ENCODE peak calls at places on chromosomes 16 and 17, in nine cellular contexts. One of them, this sample, is unnamed.

GRCh38 chr16:81645303-81645702 is 133.8 kb upstream of the PLCG2 start:
- DNase-seq in AG04450: peak; percentile 42
- DNase-seq in HS-5: no peak
- DNase-seq in activated naive CD8-positive, alpha-beta T cell treated with anti-CD3 and anti-CD28 coated beads, Interleukin-2, amount 10 ng/mL, durations not matched to agents 7 days and 5 days: no peak
- DNase-seq in NCI-H69: peak; percentile 91
- DNase-seq in left kidney: peak; percentile 94
- DNase-seq in H7: peak; percentile 54
- DNase-seq in NCI-H460: no peak
- DNase-seq in hypothalamus: peak; percentile 82
- DNase-seq in this sample: peak; percentile 79

GRCh38 chr16:81335669-81336068 is 20.9 kb downstream of the GAN start:
- DNase-seq in activated naive CD8-positive, alpha-beta T cell treated with anti-CD3 and anti-CD28 coated beads, Interleukin-2, amount 10 ng/mL, durations not matched to agents 7 days and 5 days: no peak
- DNase-seq in left kidney: no peak
- DNase-seq in NCI-H460: no peak
- DNase-seq in NCI-H69: no peak
- DNase-seq in hypothalamus: no peak
- DNase-seq in H7: no peak
- DNase-seq in HS-5: no peak
- DNase-seq in AG04450: no peak
- DNase-seq in this sample: no peak

GRCh38 chr17:17792551-17793377 is 44.0 kb downstream of the SREBF1 start:
- DNase-seq in hypothalamus: peak; percentile 64
- DNase-seq in NCI-H69: peak; percentile 90
- DNase-seq in NCI-H460: no peak
- DNase-seq in AG04450: no peak
- DNase-seq in activated naive CD8-positive, alpha-beta T cell treated with anti-CD3 and anti-CD28 coated beads, Interleukin-2, amount 10 ng/mL, durations not matched to agents 7 days and 5 days: peak; percentile 64
- DNase-seq in HS-5: no peak
- DNase-seq in H7: peak; percentile 83
- DNase-seq in left kidney: peak; percentile 85
- DNase-seq in this sample: no peak

GRCh38 chr17:5220074-5220473 is 14.6 kb downstream of the SCIMP start:
- DNase-seq in hypothalamus: no peak
- DNase-seq in HS-5: no peak
- DNase-seq in activated naive CD8-positive, alpha-beta T cell treated with anti-CD3 and anti-CD28 coated beads, Interleukin-2, amount 10 ng/mL, durations not matched to agents 7 days and 5 days: no peak
- DNase-seq in H7: no peak
- DNase-seq in NCI-H69: no peak
- DNase-seq in left kidney: no peak
- DNase-seq in NCI-H460: no peak
- DNase-seq in AG04450: no peak
- DNase-seq in this sample: no peak

GRCh38 chr17:40540448-40540847 is 24.8 kb downstream of the CCR7 start:
- DNase-seq in AG04450: no peak
- DNase-seq in HS-5: no peak
- DNase-seq in left kidney: no peak
- DNase-seq in NCI-H460: no peak
- DNase-seq in NCI-H69: no peak
- DNase-seq in activated naive CD8-positive, alpha-beta T cell treated with anti-CD3 and anti-CD28 coated beads, Interleukin-2, amount 10 ng/mL, durations not matched to agents 7 days and 5 days: peak; percentile 65
- DNase-seq in H7: no peak
- DNase-seq in hypothalamus: no peak
- DNase-seq in this sample: no peak

GRCh38 chr16:80466024-80466986 is 74.5 kb upstream of the DYNLRB2 start:
- DNase-seq in HS-5: peak; percentile 4
- DNase-seq in hypothalamus: peak; percentile 63
- DNase-seq in AG04450: no peak
- DNase-seq in H7: peak; percentile 86
- DNase-seq in activated naive CD8-positive, alpha-beta T cell treated with anti-CD3 and anti-CD28 coated beads, Interleukin-2, amount 10 ng/mL, durations not matched to agents 7 days and 5 days: peak; percentile 63
- DNase-seq in NCI-H69: peak; percentile 31
- DNase-seq in left kidney: peak; percentile 87
- DNase-seq in NCI-H460: peak; percentile 45
- DNase-seq in this sample: no peak

GRCh38 chr16:76246587-76246986 is 30.6 kb upstream of the CNTNAP4 start:
- DNase-seq in left kidney: no peak
- DNase-seq in hypothalamus: no peak
- DNase-seq in activated naive CD8-positive, alpha-beta T cell treated with anti-CD3 and anti-CD28 coated beads, Interleukin-2, amount 10 ng/mL, durations not matched to agents 7 days and 5 days: no peak
- DNase-seq in NCI-H460: no peak
- DNase-seq in HS-5: no peak
- DNase-seq in H7: no peak
- DNase-seq in AG04450: no peak
- DNase-seq in NCI-H69: no peak
- DNase-seq in this sample: no peak

GRCh38 chr17:66398617-66399016 is 96.2 kb downstream of the PRKCA start:
- DNase-seq in activated naive CD8-positive, alpha-beta T cell treated with anti-CD3 and anti-CD28 coated beads, Interleukin-2, amount 10 ng/mL, durations not matched to agents 7 days and 5 days: no peak
- DNase-seq in NCI-H69: peak; percentile 90
- DNase-seq in H7: no peak
- DNase-seq in AG04450: no peak
- DNase-seq in NCI-H460: no peak
- DNase-seq in hypothalamus: no peak
- DNase-seq in HS-5: no peak
- DNase-seq in left kidney: no peak
- DNase-seq in this sample: no peak

GRCh38 chr16:85089485-85089884 is 22.8 kb downstream of the CIBAR2 start:
- DNase-seq in AG04450: no peak
- DNase-seq in left kidney: peak; percentile 48
- DNase-seq in HS-5: no peak
- DNase-seq in activated naive CD8-positive, alpha-beta T cell treated with anti-CD3 and anti-CD28 coated beads, Interleukin-2, amount 10 ng/mL, durations not matched to agents 7 days and 5 days: no peak
- DNase-seq in NCI-H460: no peak
- DNase-seq in NCI-H69: no peak
- DNase-seq in hypothalamus: no peak
- DNase-seq in H7: peak; percentile 55
- DNase-seq in this sample: no peak

GRCh38 chr16:57700801-57701551 is 6.4 kb downstream of the DRC7 start:
- DNase-seq in HS-5: no peak
- DNase-seq in activated naive CD8-positive, alpha-beta T cell treated with anti-CD3 and anti-CD28 coated beads, Interleukin-2, amount 10 ng/mL, durations not matched to agents 7 days and 5 days: no peak
- DNase-seq in hypothalamus: no peak
- DNase-seq in AG04450: no peak
- DNase-seq in NCI-H460: no peak
- DNase-seq in left kidney: peak; percentile 49
- DNase-seq in NCI-H69: no peak
- DNase-seq in H7: no peak
- DNase-seq in this sample: no peak

GRCh38 chr17:82424001-82424862 is 5.8 kb upstream of the OGFOD3 start:
- DNase-seq in hypothalamus: no peak
- DNase-seq in H7: peak; percentile 87
- DNase-seq in AG04450: no peak
- DNase-seq in HS-5: no peak
- DNase-seq in NCI-H69: peak; percentile 68
- DNase-seq in left kidney: peak; percentile 61
- DNase-seq in activated naive CD8-positive, alpha-beta T cell treated with anti-CD3 and anti-CD28 coated beads, Interleukin-2, amount 10 ng/mL, durations not matched to agents 7 days and 5 days: peak; percentile 66
- DNase-seq in NCI-H460: no peak
- DNase-seq in this sample: peak; percentile 54

GRCh38 chr17:17103160-17103559 is 60.9 kb downstream of the MPRIP start:
- DNase-seq in activated naive CD8-positive, alpha-beta T cell treated with anti-CD3 and anti-CD28 coated beads, Interleukin-2, amount 10 ng/mL, durations not matched to agents 7 days and 5 days: no peak
- DNase-seq in NCI-H69: no peak
- DNase-seq in hypothalamus: no peak
- DNase-seq in NCI-H460: no peak
- DNase-seq in HS-5: no peak
- DNase-seq in H7: no peak
- DNase-seq in left kidney: peak; percentile 29
- DNase-seq in AG04450: no peak
- DNase-seq in this sample: no peak

GRCh38 chr17:38636054-38636453 is 30.3 kb upstream of the SRCIN1 start:
- DNase-seq in hypothalamus: no peak
- DNase-seq in H7: peak; percentile 52
- DNase-seq in NCI-H69: no peak
- DNase-seq in left kidney: no peak
- DNase-seq in NCI-H460: no peak
- DNase-seq in HS-5: no peak
- DNase-seq in activated naive CD8-positive, alpha-beta T cell treated with anti-CD3 and anti-CD28 coated beads, Interleukin-2, amount 10 ng/mL, durations not matched to agents 7 days and 5 days: no peak
- DNase-seq in AG04450: no peak
- DNase-seq in this sample: no peak

GRCh38 chr17:9189870-9190269 is 168.6 kb downstream of the NTN1 start:
- DNase-seq in left kidney: no peak
- DNase-seq in NCI-H69: no peak
- DNase-seq in AG04450: no peak
- DNase-seq in H7: no peak
- DNase-seq in NCI-H460: no peak
- DNase-seq in activated naive CD8-positive, alpha-beta T cell treated with anti-CD3 and anti-CD28 coated beads, Interleukin-2, amount 10 ng/mL, durations not matched to agents 7 days and 5 days: no peak
- DNase-seq in HS-5: no peak
- DNase-seq in hypothalamus: no peak
- DNase-seq in this sample: no peak

GRCh38 chr17:61291457-61292311 is 108.0 kb upstream of the TBX2 start:
- DNase-seq in activated naive CD8-positive, alpha-beta T cell treated with anti-CD3 and anti-CD28 coated beads, Interleukin-2, amount 10 ng/mL, durations not matched to agents 7 days and 5 days: no peak
- DNase-seq in NCI-H69: peak; percentile 49
- DNase-seq in AG04450: no peak
- DNase-seq in left kidney: peak; percentile 68
- DNase-seq in HS-5: no peak
- DNase-seq in NCI-H460: no peak
- DNase-seq in hypothalamus: no peak
- DNase-seq in H7: no peak
- DNase-seq in this sample: no peak

GRCh38 chr17:6297119-6297518 is 137.8 kb downstream of the AIPL1 start:
- DNase-seq in activated naive CD8-positive, alpha-beta T cell treated with anti-CD3 and anti-CD28 coated beads, Interleukin-2, amount 10 ng/mL, durations not matched to agents 7 days and 5 days: no peak
- DNase-seq in HS-5: no peak
- DNase-seq in H7: no peak
- DNase-seq in left kidney: no peak
- DNase-seq in AG04450: no peak
- DNase-seq in NCI-H69: no peak
- DNase-seq in hypothalamus: no peak
- DNase-seq in NCI-H460: no peak
- DNase-seq in this sample: no peak

GRCh38 chr17:43175213-43176118 is 4.5 kb downstream of the NBR1 start:
- DNase-seq in left kidney: no peak
- DNase-seq in AG04450: peak; percentile 50
- DNase-seq in H7: no peak
- DNase-seq in NCI-H69: no peak
- DNase-seq in hypothalamus: no peak
- DNase-seq in activated naive CD8-positive, alpha-beta T cell treated with anti-CD3 and anti-CD28 coated beads, Interleukin-2, amount 10 ng/mL, durations not matched to agents 7 days and 5 days: no peak
- DNase-seq in NCI-H460: no peak
- DNase-seq in HS-5: peak; percentile 15
- DNase-seq in this sample: no peak

GRCh38 chr16:84751947-84752346 is 52.1 kb downstream of the USP10 start:
- DNase-seq in HS-5: no peak
- DNase-seq in AG04450: no peak
- DNase-seq in NCI-H460: no peak
- DNase-seq in hypothalamus: no peak
- DNase-seq in left kidney: no peak
- DNase-seq in NCI-H69: no peak
- DNase-seq in H7: no peak
- DNase-seq in activated naive CD8-positive, alpha-beta T cell treated with anti-CD3 and anti-CD28 coated beads, Interleukin-2, amount 10 ng/mL, durations not matched to agents 7 days and 5 days: no peak
- DNase-seq in this sample: no peak

GRCh38 chr17:38512473-38513058 is 84.3 kb downstream of the ARHGAP23 start:
- DNase-seq in AG04450: no peak
- DNase-seq in NCI-H69: no peak
- DNase-seq in NCI-H460: no peak
- DNase-seq in hypothalamus: no peak
- DNase-seq in left kidney: peak; percentile 27
- DNase-seq in activated naive CD8-positive, alpha-beta T cell treated with anti-CD3 and anti-CD28 coated beads, Interleukin-2, amount 10 ng/mL, durations not matched to agents 7 days and 5 days: no peak
- DNase-seq in HS-5: no peak
- DNase-seq in H7: peak; percentile 52
- DNase-seq in this sample: peak; percentile 5